ENCODE peak calls at places on chromosomes 2 and 18, in six cellular contexts. D is ovary, O is heart left ventricle, H is IMR-90, J is AG04450, I is RWPE1. X is an unnamed sample.

GRCh38 chr2:222771832-222772231 is 89.0 kb upstream of the ACSL3 start:
- DNase-seq in D (no peak), O (no peak), H (no peak), J (no peak), I (no peak), X (no peak)

GRCh38 chr2:169393068-169393590 is 30.8 kb upstream of the LRP2 start:
- DNase-seq in D (no peak), O (no peak), H (no peak), J (no peak), I (peak), X (no peak)

GRCh38 chr2:213288913-213289700 is 4.8 kb downstream of the SPAG16 start:
- DNase-seq in D (no peak), O (no peak), H (peak), J (no peak), I (no peak), X (no peak)

GRCh38 chr2:73307720-73308119 is 14.4 kb upstream of the EGR4 start:
- DNase-seq in D (no peak), O (no peak), H (no peak), J (no peak), I (no peak), X (no peak)

GRCh38 chr2:132416080-132416911 is at the start of gene GPR39:
- DNase-seq in D (peak), O (peak), H (peak), J (peak), I (peak), X (peak)

GRCh38 chr2:239942871-239943311 is 82.3 kb downstream of the NDUFA10 start:
- DNase-seq in D (no peak), O (no peak), H (no peak), J (no peak), I (no peak), X (no peak)

GRCh38 chr2:86224645-86225355 is 25.5 kb downstream of the MRPL35 start:
- DNase-seq in D (no peak), O (no peak), H (no peak), J (no peak), I (no peak), X (no peak)

GRCh38 chr2:11187083-11187619 is 31.9 kb downstream of the SLC66A3 start:
- DNase-seq in D (no peak), O (no peak), H (peak), J (peak), I (no peak), X (no peak)

GRCh38 chr18:68662779-68663178 is 52.1 kb downstream of the TMX3 start:
- DNase-seq in D (no peak), O (no peak), H (peak), J (no peak), I (no peak), X (no peak)

GRCh38 chr2:144517825-144518699 is 1.9 kb downstream of the ZEB2 start:
- DNase-seq in D (peak), O (no peak), H (no peak), J (no peak), I (no peak), X (no peak)

GRCh38 chr2:109260886-109261700 is 132.1 kb downstream of the SH3RF3 start:
- DNase-seq in D (no peak), O (no peak), H (peak), J (no peak), I (no peak), X (no peak)

GRCh38 chr2:68995911-68996310 is 17.1 kb upstream of the ANTXR1 start:
- DNase-seq in D (no peak), O (no peak), H (no peak), J (no peak), I (no peak), X (no peak)

GRCh38 chr2:137964066-137964858 is at the start of gene HNMT:
- DNase-seq in D (peak), O (peak), H (peak), J (no peak), I (no peak), X (no peak)

GRCh38 chr18:62370386-62370785 is 45.3 kb downstream of the TNFRSF11A start:
- DNase-seq in D (no peak), O (no peak), H (no peak), J (no peak), I (no peak), X (no peak)

GRCh38 chr18:65749881-65750280 is 931 bp upstream of the CDH7 start:
- DNase-seq in D (no peak), O (no peak), H (no peak), J (no peak), I (no peak), X (no peak)

GRCh38 chr2:118979177-118979861 is 37.3 kb downstream of the MARCO start:
- DNase-seq in D (no peak), O (no peak), H (no peak), J (no peak), I (no peak), X (no peak)

GRCh38 chr2:195848119-195848899 is 191.3 kb downstream of the SLC39A10 start:
- DNase-seq in D (no peak), O (no peak), H (no peak), J (no peak), I (no peak), X (no peak)

GRCh38 chr2:125167152-125167551 is 1142.1 kb downstream of the CNTNAP5 start:
- DNase-seq in D (no peak), O (no peak), H (peak), J (no peak), I (no peak), X (no peak)

GRCh38 chr2:99555410-99555809 is 65.6 kb upstream of the REV1 start:
- DNase-seq in D (no peak), O (no peak), H (no peak), J (no peak), I (no peak), X (no peak)

GRCh38 chr2:205732314-205732713 is 50.0 kb downstream of the NRP2 start:
- DNase-seq in D (no peak), O (no peak), H (no peak), J (no peak), I (no peak), X (no peak)

GRCh38 chr18:12159446-12159845 is 65.8 kb downstream of the ANKRD62 start:
- DNase-seq in D (no peak), O (no peak), H (peak), J (no peak), I (peak), X (no peak)

GRCh38 chr2:72116081-72116533 is 31.6 kb downstream of the CYP26B1 start:
- DNase-seq in D (no peak), O (no peak), H (no peak), J (no peak), I (no peak), X (no peak)

GRCh38 chr18:53508529-53508928 is 715.9 kb downstream of the MBD2 start:
- DNase-seq in D (no peak), O (no peak), H (no peak), J (no peak), I (no peak), X (no peak)

GRCh38 chr2:212962691-212963090 is 188.7 kb downstream of the IKZF2 start:
- DNase-seq in D (no peak), O (no peak), H (no peak), J (no peak), I (no peak), X (no peak)

GRCh38 chr18:45386256-45386655 is 229.0 kb upstream of the SLC14A2 start:
- DNase-seq in D (no peak), O (no peak), H (peak), J (no peak), I (no peak), X (no peak)

GRCh38 chr2:17636989-17637906 is 96.8 kb downstream of the VSNL1 start:
- DNase-seq in D (peak), O (no peak), H (no peak), J (no peak), I (no peak), X (no peak)

GRCh38 chr2:60549250-60550150 is 4.0 kb downstream of the BCL11A start:
- DNase-seq in D (no peak), O (peak), H (no peak), J (no peak), I (peak), X (no peak)

GRCh38 chr2:42116195-42117181 is 52.7 kb upstream of the EML4 start:
- DNase-seq in D (no peak), O (no peak), H (peak), J (no peak), I (no peak), X (no peak)

GRCh38 chr2:66585616-66586015 is 150.7 kb downstream of the MEIS1 start:
- DNase-seq in D (no peak), O (no peak), H (no peak), J (no peak), I (no peak), X (no peak)

GRCh38 chr18:7668392-7668791 is 101.3 kb downstream of the PTPRM start:
- DNase-seq in D (no peak), O (no peak), H (no peak), J (no peak), I (no peak), X (no peak)

GRCh38 chr18:55047546-55047945 is 88.3 kb upstream of the CCDC68 start:
- DNase-seq in D (no peak), O (no peak), H (peak), J (no peak), I (no peak), X (no peak)

GRCh38 chr18:48959921-48960920 is 9.5 kb upstream of the SMAD7 start:
- DNase-seq in D (no peak), O (no peak), H (peak), J (no peak), I (no peak), X (no peak)

GRCh38 chr2:173752152-173752551 is 213.0 kb downstream of the SP3 start:
- DNase-seq in D (no peak), O (no peak), H (no peak), J (no peak), I (peak), X (no peak)

GRCh38 chr2:215791481-215791937 is 221.8 kb downstream of the MREG start:
- DNase-seq in D (no peak), O (no peak), H (no peak), J (no peak), I (no peak), X (no peak)

GRCh38 chr18:74534981-74535649 is 815 bp downstream of the CNDP1 start:
- DNase-seq in D (no peak), O (no peak), H (no peak), J (no peak), I (no peak), X (no peak)

GRCh38 chr2:169302364-169302763 is 60.0 kb downstream of the LRP2 start:
- DNase-seq in D (no peak), O (no peak), H (no peak), J (no peak), I (no peak), X (no peak)

GRCh38 chr2:227509824-227510619 is 38.1 kb downstream of the AGFG1 start:
- DNase-seq in D (no peak), O (no peak), H (peak), J (no peak), I (peak), X (no peak)

GRCh38 chr2:239264838-239265651 is 135.8 kb downstream of the HDAC4 start:
- DNase-seq in D (no peak), O (no peak), H (peak), J (no peak), I (no peak), X (peak)

GRCh38 chr2:28082131-28082530 is 191.6 kb downstream of the BABAM2 start:
- DNase-seq in D (no peak), O (no peak), H (peak), J (no peak), I (no peak), X (no peak)

GRCh38 chr2:201073071-201073470 is 1.3 kb downstream of the NDUFB3 start:
- DNase-seq in D (no peak), O (no peak), H (no peak), J (no peak), I (no peak), X (no peak)

GRCh38 chr2:48755473-48755872 is at the start of gene LHCGR:
- DNase-seq in D (no peak), O (no peak), H (no peak), J (no peak), I (no peak), X (no peak)
- H3K27ac ChIP-seq in D (no peak), O (no peak), H (no peak), J (no peak), I (no peak), X (no peak)

DNA sequence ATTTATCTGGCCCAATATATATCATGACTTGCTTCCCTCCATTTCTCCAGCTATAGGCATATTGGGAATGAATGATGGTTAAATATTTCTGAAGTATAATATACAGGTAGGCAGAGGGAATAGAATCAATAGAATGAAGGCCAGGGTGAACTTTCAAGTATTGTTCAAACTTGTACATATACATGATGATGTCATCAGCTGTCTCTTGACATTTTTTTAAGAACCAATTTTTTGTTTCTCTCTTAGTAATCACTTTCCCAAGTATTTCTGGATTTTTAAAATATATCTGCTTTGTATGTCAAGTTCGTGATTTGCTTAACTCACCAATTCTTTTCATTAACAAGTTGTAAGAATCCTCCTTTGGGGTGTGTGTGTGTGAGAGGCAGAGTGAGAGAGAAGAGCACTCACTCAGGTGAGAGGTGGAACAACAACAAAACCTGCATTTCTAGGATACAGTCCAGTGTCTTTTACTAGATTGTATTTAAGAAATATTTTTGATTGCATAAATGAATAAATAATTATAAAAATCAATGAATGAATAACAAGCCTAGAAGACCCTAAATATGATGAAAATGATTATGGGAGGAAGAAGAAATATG is 1239.1 kb downstream of the LRP1B start:
- DNase-seq in D (no peak), O (no peak), H (no peak), J (no peak), I (no peak), X (no peak)
- TF ChIP-seq CTCF in D (no peak), O (no peak), H (no peak), J (peak), I (peak), X (no peak)

DNA sequence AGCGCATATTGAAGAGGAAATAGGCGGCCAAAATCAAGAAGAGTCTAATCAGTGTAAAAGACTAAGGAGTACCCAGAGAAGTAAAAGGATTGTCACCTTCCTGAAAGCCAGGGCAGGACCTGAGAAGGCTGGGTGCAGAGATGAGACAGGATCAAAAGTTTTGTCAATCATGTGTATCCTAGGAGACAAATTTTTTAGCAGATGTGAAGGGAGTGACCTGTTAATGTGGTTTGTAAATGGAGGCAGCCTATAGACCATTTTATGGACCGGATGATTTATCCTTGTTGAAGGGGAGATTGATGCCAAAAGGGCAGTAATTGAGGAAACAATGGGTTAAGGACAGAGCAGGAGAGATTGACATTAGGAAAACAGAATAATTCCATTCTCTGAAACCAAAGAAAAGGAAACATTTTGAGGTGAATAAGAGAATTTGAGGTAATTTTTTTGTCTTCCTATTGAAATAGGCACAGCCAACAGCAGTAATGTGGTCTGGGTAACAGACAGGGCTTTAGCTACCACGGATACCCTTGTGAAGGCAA is 856 bp downstream of the NDC80 start:
- DNase-seq in D (no peak), O (no peak), H (no peak), J (no peak), I (no peak), X (no peak)
- H3K27ac ChIP-seq in D (no peak), O (no peak), H (peak), J (no peak), I (peak), X (no peak)

DNA sequence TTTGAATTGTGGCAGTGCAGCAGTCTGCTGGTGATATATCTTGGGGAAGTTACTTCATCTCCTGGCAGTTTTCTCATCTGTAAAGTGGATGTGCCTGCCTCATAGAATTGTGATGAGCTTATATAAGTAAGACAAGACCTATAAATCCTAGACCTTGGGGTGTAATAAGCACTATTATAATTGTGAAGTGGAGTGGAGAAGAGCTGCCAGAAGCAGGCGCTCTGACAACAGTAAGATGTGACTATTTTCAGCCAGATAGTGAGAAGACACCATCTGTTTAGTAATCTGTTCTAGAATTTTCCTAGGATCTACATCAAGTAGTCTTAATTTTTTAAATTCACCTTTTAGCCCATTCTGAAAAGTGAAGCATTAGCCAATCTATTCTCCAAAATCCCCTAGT is 85.6 kb upstream of the TSPYL6 start:
- DNase-seq in D (no peak), O (no peak), H (no peak), J (no peak), I (no peak), X (no peak)
- TF ChIP-seq CTCF in D (no peak), O (peak), H (no peak), J (no peak), I (no peak), X (no peak)

DNA sequence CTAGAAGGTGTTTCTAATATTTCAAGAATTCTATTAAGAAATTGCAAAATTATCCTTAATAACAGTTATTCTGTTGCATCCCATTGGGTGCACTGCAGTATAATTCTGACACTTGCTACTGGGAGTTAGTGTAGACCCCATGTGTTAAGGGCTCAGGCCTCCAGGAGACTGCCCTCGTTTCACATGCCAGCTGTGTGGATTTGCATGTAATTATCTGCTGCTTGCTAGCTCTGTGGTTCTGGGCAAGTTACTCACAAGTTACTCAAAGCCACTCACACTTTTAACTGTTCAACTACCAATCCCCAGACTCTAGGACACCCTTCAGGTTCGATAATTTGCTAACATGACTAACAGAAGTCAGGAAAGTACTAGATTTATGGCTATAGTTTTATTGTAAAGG is 38.6 kb downstream of the ST6GAL2 start:
- DNase-seq in D (no peak), O (no peak), H (no peak), J (no peak), I (no peak), X (no peak)
- H3K27ac ChIP-seq in D (no peak), O (no peak), H (no peak), J (no peak), I (no peak), X (peak)

GRCh38 chr2:218260742-218261423 is at the start of gene GPBAR1:
- DNase-seq in D (no peak), O (no peak), H (no peak), J (no peak), I (no peak), X (no peak)
- TF ChIP-seq CTCF in D (no peak), O (no peak), H (no peak), J (no peak), I (no peak), X (no peak)

DNA sequence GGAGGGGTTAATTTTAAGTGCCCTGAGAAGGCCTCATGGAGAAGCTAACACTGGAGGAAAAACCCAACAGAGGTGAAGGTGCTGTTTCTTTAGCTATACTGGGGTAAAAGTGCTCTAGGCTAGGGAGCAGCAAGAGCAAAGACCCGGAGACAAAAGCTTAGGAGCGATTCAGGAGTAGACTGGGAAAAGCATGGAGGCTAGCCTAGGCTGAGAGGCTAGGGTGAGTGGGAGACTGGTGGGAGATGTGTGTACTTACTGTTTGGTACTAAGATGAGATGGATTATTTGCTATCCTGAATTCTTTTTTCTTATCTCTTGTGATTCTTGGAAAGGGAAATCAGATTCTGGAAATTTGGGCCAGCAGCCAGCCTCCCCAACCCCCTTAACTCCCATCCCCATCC is 2.0 kb downstream of the GIGYF2 start:
- DNase-seq in D (no peak), O (no peak), H (no peak), J (no peak), I (no peak), X (no peak)
- H3K27ac ChIP-seq in D (no peak), O (no peak), H (no peak), J (no peak), I (no peak), X (no peak)

X was measured in ascending aorta.